ENCODE peak calls at places on chromosome 5, in eight cellular contexts. R is right cardiac atrium; Y is natural killer cell treated with Interleukin-12 subunit alpha and Interleukin-12 subunit beta and Interleukin-15 and Interleukin-18, amount 100 ng/mL, for 72 hours; M is activated T-cell treated with anti-CD3 and anti-CD28 coated beads, Interleukin-2, amount 50 U/mL, for 4 hours; A is pancreas; S is heart left ventricle; I is activated naive CD4-positive, alpha-beta T cell treated with anti-CD3 and anti-CD28 coated beads, Interleukin-2, amount 50 U/mL, for 72 hours; B is psoas muscle. P is an unnamed sample.

GRCh38 chr5:139638090-139638735 is 9.9 kb upstream of the CXXC5 start:
- ATAC-seq in A (peak; percentile 81), R (peak; percentile 81), B (peak; percentile 81), Y (peak; percentile 24), S (peak; percentile 76), I (no peak), M (no peak), P (no peak)

GRCh38 chr5:35393901-35394300 is 163.6 kb upstream of the PRLR start:
- ATAC-seq in A (no peak), M (no peak), S (no peak), B (no peak), Y (no peak), I (no peak), R (no peak), P (no peak)

GRCh38 chr5:43215073-43215631 is 23.1 kb downstream of the NIM1K start:
- ATAC-seq in R (no peak), A (peak; percentile 50), S (no peak), Y (no peak), B (no peak), I (no peak), M (no peak), P (no peak)

GRCh38 chr5:102453716-102454115 is 45.1 kb downstream of the SLCO6A1 start:
- ATAC-seq in S (no peak), R (no peak), I (no peak), A (no peak), M (no peak), B (no peak), Y (peak; percentile 67), P (no peak)

GRCh38 chr5:142057697-142058056 is 44.9 kb upstream of the GNPDA1 start:
- ATAC-seq in S (no peak), R (no peak), A (no peak), B (no peak), M (no peak), I (no peak), Y (no peak), P (no peak)

GRCh38 chr5:97043511-97043910 is 98.9 kb downstream of the LIX1 start:
- ATAC-seq in S (no peak), A (no peak), Y (no peak), B (no peak), I (no peak), M (no peak), R (no peak), P (no peak)

GRCh38 chr5:176415240-176416122 is 858 bp downstream of the CLTB start:
- ATAC-seq in B (peak; percentile 56), M (no peak), A (peak; percentile 15), S (no peak), R (peak; percentile 4), I (no peak), Y (no peak), P (no peak)

GRCh38 chr5:73336366-73336765 is 112.2 kb downstream of the FOXD1 start:
- ATAC-seq in B (no peak), A (no peak), Y (no peak), I (no peak), R (no peak), M (no peak), S (no peak), P (no peak)

GRCh38 chr5:74288448-74289109 is 351.9 kb downstream of the ENC1 start:
- ATAC-seq in B (peak; percentile 90), M (no peak), A (peak; percentile 20), R (peak; percentile 44), I (no peak), S (peak; percentile 25), Y (no peak), P (no peak)

GRCh38 chr5:112407666-112408065 is 11.4 kb downstream of the EPB41L4A start:
- ATAC-seq in M (no peak), Y (no peak), S (no peak), R (no peak), A (no peak), B (no peak), I (no peak), P (no peak)

GRCh38 chr5:983238-983524 is 25.4 kb upstream of the NKD2 start:
- ATAC-seq in M (no peak), S (no peak), B (no peak), A (no peak), Y (no peak), R (peak; percentile 8), I (no peak), P (no peak)

GRCh38 chr5:139862313-139862712 is 66.7 kb downstream of the PSD2 start:
- ATAC-seq in Y (peak; percentile 9), S (no peak), R (no peak), M (no peak), I (no peak), A (no peak), B (no peak), P (peak; percentile 52)

GRCh38 chr5:29161897-29162296 is 2031.6 kb upstream of the CDH6 start:
- ATAC-seq in R (no peak), B (no peak), I (no peak), Y (no peak), S (no peak), A (no peak), M (no peak), P (no peak)

GRCh38 chr5:4941957-4942830 is 197.9 kb upstream of the ADAMTS16 start:
- ATAC-seq in R (peak; percentile 61), Y (peak; percentile 57), S (no peak), B (no peak), A (peak; percentile 41), M (no peak), I (peak; percentile 51), P (no peak)

GRCh38 chr5:169424956-169425318 is 124.0 kb upstream of the SLIT3 start:
- ATAC-seq in I (no peak), R (no peak), A (no peak), S (no peak), M (no peak), B (no peak), Y (no peak), P (no peak)

GRCh38 chr5:131481569-131481968 is 153.5 kb downstream of the RAPGEF6 start:
- ATAC-seq in Y (no peak), R (no peak), I (no peak), A (no peak), B (no peak), S (no peak), M (no peak), P (no peak)

GRCh38 chr5:135456238-135457099 is 4.3 kb upstream of the TIFAB start:
- ATAC-seq in Y (peak; percentile 11), R (peak; percentile 32), A (peak; percentile 79), I (no peak), M (no peak), B (peak; percentile 70), S (peak; percentile 16), P (peak; percentile 64)

GRCh38 chr5:151132959-151133358 is 24.6 kb downstream of the ANXA6 start:
- ATAC-seq in I (no peak), B (no peak), M (no peak), Y (no peak), S (no peak), A (no peak), R (no peak), P (no peak)

GRCh38 chr5:33180900-33181299 is 259.9 kb upstream of the TARS1 start:
- ATAC-seq in S (no peak), B (no peak), A (no peak), R (peak; percentile 48), M (no peak), Y (no peak), I (no peak), P (no peak)

GRCh38 chr5:123398058-123398728 is 25.0 kb downstream of the CEP120 start:
- ATAC-seq in S (no peak), M (no peak), R (no peak), B (no peak), I (no peak), Y (no peak), A (no peak), P (no peak)

GRCh38 chr5:120152472-120152871 is 311.6 kb upstream of the PRR16 start:
- ATAC-seq in M (no peak), Y (peak; percentile 74), R (no peak), I (no peak), S (no peak), B (peak; percentile 27), A (no peak), P (no peak)

GRCh38 chr5:153965102-153965645 is 73.5 kb downstream of the FAM114A2 start:
- ATAC-seq in Y (peak; percentile 68), S (peak; percentile 60), R (peak; percentile 68), B (peak; percentile 62), I (peak; percentile 77), M (peak; percentile 46), A (peak; percentile 87), P (peak; percentile 37)

GRCh38 chr5:150801117-150801927 is 22.8 kb downstream of the SMIM3 start:
- ATAC-seq in I (peak; percentile 52), S (peak; percentile 67), A (peak; percentile 93), M (peak; percentile 38), B (peak; percentile 75), R (peak; percentile 90), Y (peak; percentile 43), P (peak; percentile 34)

GRCh38 chr5:156892223-156892622 is 42.1 kb downstream of the PPP1R2B start:
- ATAC-seq in I (peak; percentile 79), B (no peak), M (no peak), S (no peak), R (no peak), Y (no peak), A (no peak), P (no peak)

GRCh38 chr5:159319363-159319762 is 10.9 kb downstream of the IL12B start:
- ATAC-seq in I (no peak), A (no peak), S (no peak), Y (no peak), M (no peak), R (no peak), B (no peak), P (no peak)

GRCh38 chr5:150052326-150053230 is 33.8 kb downstream of the CSF1R start:
- ATAC-seq in Y (no peak), S (no peak), I (no peak), B (no peak), R (no peak), M (no peak), A (no peak), P (no peak)

GRCh38 chr5:64292611-64293215 is 127.1 kb downstream of the RNF180 start:
- ATAC-seq in I (no peak), R (no peak), A (no peak), M (no peak), B (no peak), S (no peak), Y (no peak), P (no peak)

GRCh38 chr5:106600803-106601202 is 1069.9 kb downstream of the EFNA5 start:
- ATAC-seq in B (no peak), R (no peak), S (no peak), M (no peak), I (no peak), Y (no peak), A (no peak), P (no peak)

GRCh38 chr5:168311061-168311566 is 19.7 kb downstream of the WWC1 start:
- ATAC-seq in S (no peak), I (peak; percentile 38), A (no peak), Y (no peak), R (no peak), M (no peak), B (no peak), P (peak; percentile 29)

GRCh38 chr5:154740483-154740882 is 14.7 kb upstream of the LARP1 start:
- ATAC-seq in I (no peak), B (peak; percentile 64), S (peak; percentile 52), Y (no peak), R (peak; percentile 92), A (peak; percentile 77), M (no peak), P (no peak)

GRCh38 chr5:141848771-141849370 is 29.3 kb downstream of the PCDH1 start:
- ATAC-seq in Y (peak; percentile 13), B (peak; percentile 27), I (no peak), S (no peak), M (no peak), R (peak; percentile 41), A (peak; percentile 70), P (peak; percentile 59)

GRCh38 chr5:59020611-59021285 is 437.9 kb downstream of the RAB3C start:
- ATAC-seq in I (peak; percentile 96), M (peak; percentile 97), Y (peak; percentile 79), A (peak; percentile 35), S (no peak), R (no peak), B (no peak), P (peak; percentile 95)

GRCh38 chr5:139951296-139951924 is 91.7 kb downstream of the NRG2 start:
- ATAC-seq in I (no peak), M (no peak), S (peak; percentile 16), Y (peak; percentile 53), A (no peak), B (peak; percentile 87), R (peak; percentile 9), P (no peak)

GRCh38 chr5:90606539-90606938 is 47.9 kb downstream of the ADGRV1 start:
- ATAC-seq in A (no peak), R (no peak), M (no peak), I (no peak), Y (no peak), S (no peak), B (no peak), P (no peak)

P was measured in activated T-helper 17 cell treated with anti-CD3 and anti-CD28 coated beads, Interleukin-2, amount 50 U/mL, for 72 hours.